ENCODE peak calls at places on chromosomes 12 and 14, in ten cellular contexts. D is HTR-8/SVneo; Y is Caki2; U is astrocyte; S is NCI-H345; W is stimulated activated CD8-positive, alpha-beta memory T cell treated with anti-CD3 and anti-CD28 coated beads, Interleukin-7, amount 100 ng/mL, for 1 hour; C is activated CD4-positive, alpha-beta T cell treated with anti-CD3 and anti-CD28 coated beads for 24 hours; M is stimulated activated CD4-positive, alpha-beta T cell treated with anti-CD3 and anti-CD28 coated beads, Interleukin-12 subunit alpha, Interleukin-12 subunit beta, amount 100 ng/mL, for 24 hours; R is EL; F is GM10248. H is an unnamed sample.

GRCh38 chr12:120453977-120454376 is 7.7 kb downstream of the GATC start:
- DNase-seq in D (no peak), C (no peak), F (peak), U (no peak), M (no peak), Y (no peak), W (no peak), S (no peak), R (peak), H (no peak)

GRCh38 chr12:31324845-31325523 is 966 bp downstream of the SINHCAF start:
- DNase-seq in Y (peak), S (peak), W (peak), D (no peak), R (peak), M (peak), C (peak), F (peak), U (peak), H (peak)

GRCh38 chr12:47636908-47637780 is 68.7 kb downstream of the RPAP3 start:
- DNase-seq in D (no peak), W (no peak), M (peak), Y (peak), F (no peak), U (no peak), S (peak), C (peak), R (peak), H (no peak)

GRCh38 chr12:52120951-52121847 is 41.7 kb downstream of the SMIM41 start:
- DNase-seq in W (no peak), F (peak), D (no peak), U (peak), M (no peak), C (no peak), S (no peak), R (peak), Y (no peak), H (no peak)

GRCh38 chr12:132346496-132347470 is 17.4 kb upstream of the GALNT9 start:
- DNase-seq in F (no peak), W (no peak), R (no peak), D (no peak), C (no peak), M (no peak), Y (no peak), U (no peak), S (no peak), H (no peak)

GRCh38 chr12:25959069-25959961 is 833 bp downstream of the RASSF8 start:
- DNase-seq in D (peak), S (no peak), R (peak), F (peak), U (peak), M (no peak), C (no peak), W (no peak), Y (peak), H (peak)

GRCh38 chr12:66048218-66048842 is 82.2 kb downstream of the LLPH start:
- DNase-seq in U (no peak), R (no peak), F (no peak), S (no peak), Y (no peak), M (no peak), C (no peak), W (no peak), D (no peak), H (no peak)

GRCh38 chr12:109160873-109161272 is 44.5 kb downstream of the ACACB start:
- DNase-seq in F (no peak), Y (no peak), R (no peak), C (no peak), S (no peak), D (no peak), W (no peak), U (no peak), M (no peak), H (no peak)

GRCh38 chr12:17810399-17810798 is 279.6 kb downstream of the RERGL start:
- DNase-seq in Y (no peak), F (no peak), C (no peak), R (no peak), M (no peak), U (no peak), D (no peak), S (no peak), W (no peak), H (no peak)

GRCh38 chr14:70879448-70879847 is 27.8 kb upstream of the PCNX1 start:
- DNase-seq in U (no peak), D (no peak), W (no peak), S (no peak), Y (no peak), R (no peak), F (no peak), M (no peak), C (no peak), H (no peak)

GRCh38 chr12:62715086-62715786 is 219.7 kb downstream of the PPM1H start:
- DNase-seq in C (no peak), M (no peak), D (no peak), U (no peak), S (no peak), W (no peak), R (no peak), Y (no peak), F (no peak), H (peak)

GRCh38 chr12:31224768-31225448 is 101.0 kb downstream of the SINHCAF start:
- DNase-seq in C (no peak), D (no peak), Y (no peak), R (no peak), U (no peak), M (no peak), F (peak), S (no peak), W (no peak), H (no peak)

GRCh38 chr12:85424581-85425348 is 144.7 kb downstream of the ALX1 start:
- DNase-seq in F (peak), U (no peak), W (no peak), M (peak), D (no peak), R (peak), S (no peak), C (no peak), Y (peak), H (no peak)

GRCh38 chr12:4809013-4809448 is 88.8 kb downstream of the GALNT8 start:
- DNase-seq in M (no peak), U (peak), C (no peak), D (no peak), W (no peak), F (peak), Y (no peak), S (peak), R (no peak), H (peak)

GRCh38 chr12:110135012-110135411 is 10.9 kb downstream of the IFT81 start:
- DNase-seq in C (no peak), U (peak), M (no peak), F (no peak), R (peak), Y (no peak), D (no peak), W (no peak), S (no peak), H (no peak)

GRCh38 chr12:19482551-19483109 is 43.3 kb downstream of the AEBP2 start:
- DNase-seq in C (peak), W (peak), S (no peak), Y (no peak), U (no peak), F (peak), D (no peak), M (peak), R (no peak), H (no peak)

GRCh38 chr14:32508281-32508680 is 179.2 kb downstream of the AKAP6 start:
- DNase-seq in D (no peak), F (no peak), C (no peak), Y (no peak), U (no peak), W (no peak), S (no peak), R (peak), M (no peak), H (peak)

GRCh38 chr14:97329701-97330100 is 532.5 kb downstream of the VRK1 start:
- DNase-seq in F (no peak), C (no peak), M (no peak), Y (no peak), U (no peak), W (no peak), S (peak), R (no peak), D (no peak), H (no peak)

GRCh38 chr14:103739793-103740501 is 24.3 kb downstream of the ZFYVE21 start:
- DNase-seq in C (no peak), S (no peak), M (no peak), Y (no peak), R (no peak), D (no peak), U (no peak), W (no peak), F (no peak), H (no peak)

GRCh38 chr14:58716706-58717105 is 78.9 kb downstream of the DACT1 start:
- DNase-seq in C (no peak), M (no peak), D (no peak), U (no peak), R (no peak), Y (no peak), S (no peak), F (no peak), W (no peak), H (no peak)

GRCh38 chr14:50675597-50675996 is 7.5 kb upstream of the SAV1 start:
- DNase-seq in U (peak), S (no peak), C (no peak), W (no peak), D (no peak), M (no peak), F (no peak), Y (peak), R (peak), H (no peak)

H was measured in globus pallidus.